ENCODE peak calls at places on chromosomes 7 and 10, in four cellular contexts. V, W, J and I are unnamed samples.

GRCh38 chr7:10474048-10474447 is 499.6 kb upstream of the PHF14 start:
- DNase-seq in V (no peak), J (no peak), W (peak), I (no peak)

GRCh38 chr7:138842111-138842510 is 44.1 kb upstream of the ATP6V0A4 start:
- DNase-seq in J (peak), V (no peak), W (peak), I (no peak)

GRCh38 chr7:106813705-106814305 is 51.3 kb upstream of the PIK3CG start:
- DNase-seq in W (peak), V (no peak), J (peak), I (no peak)

GRCh38 chr10:47247190-47248059 is 52.6 kb upstream of the GDF10 start:
- DNase-seq in J (no peak), V (no peak), W (no peak), I (no peak)

GRCh38 chr10:71429929-71430328 is 33.2 kb downstream of the CDH23 start:
- DNase-seq in V (no peak), J (no peak), W (no peak), I (no peak)

GRCh38 chr7:130273081-130273699 is 6.5 kb downstream of the CPA2 start:
- DNase-seq in J (peak), W (no peak), V (peak), I (no peak)

GRCh38 chr10:110634527-110635209 is 9.5 kb upstream of the RBM20 start:
- DNase-seq in V (no peak), J (no peak), W (peak), I (no peak)

GRCh38 chr7:92255308-92255707 is 9.5 kb downstream of the ANKIB1 start:
- DNase-seq in W (peak), J (peak), V (no peak), I (no peak)

GRCh38 chr10:7666253-7667023 is at the start of gene ITIH5:
- DNase-seq in V (no peak), W (no peak), J (peak), I (no peak)

GRCh38 chr10:649798-650690 is 39.4 kb downstream of the DIP2C start:
- DNase-seq in W (no peak), V (no peak), J (peak), I (no peak)